ENCODE peak calls at places on chromosomes 16 and 17, in six cellular contexts. One of them, this sample, is unnamed.
A peak's percentile ranks its signal among the peaks of the same experiment; 100 is the strongest.

GRCh38 chr16:21277045-21277926 is 804 bp downstream of the CRYM start:
- ATAC-seq in A549: peak; percentile 32
- ATAC-seq in HepG2: peak; percentile 10
- ATAC-seq in right lobe of liver: no peak
- ATAC-seq in K562: peak; percentile 44
- ATAC-seq in heart left ventricle: peak; percentile 56
- ATAC-seq in this sample: no peak

GRCh38 chr17:76493505-76494167 is 7.6 kb downstream of the RHBDF2 start:
- ATAC-seq in heart left ventricle: no peak
- ATAC-seq in K562: no peak
- ATAC-seq in right lobe of liver: no peak
- ATAC-seq in HepG2: no peak
- ATAC-seq in A549: no peak
- ATAC-seq in this sample: no peak

GRCh38 chr16:88914750-88915368 is 48.4 kb upstream of the PABPN1L start:
- ATAC-seq in heart left ventricle: no peak
- ATAC-seq in A549: no peak
- ATAC-seq in right lobe of liver: no peak
- ATAC-seq in K562: no peak
- ATAC-seq in HepG2: no peak
- ATAC-seq in this sample: peak; percentile 28

GRCh38 chr16:70349783-70350182 is 3.1 kb downstream of the DDX19A start:
- ATAC-seq in A549: no peak
- ATAC-seq in heart left ventricle: no peak
- ATAC-seq in K562: no peak
- ATAC-seq in HepG2: no peak
- ATAC-seq in right lobe of liver: no peak
- ATAC-seq in this sample: no peak

GRCh38 chr17:80675451-80676095 is 130.9 kb downstream of the RPTOR start:
- ATAC-seq in right lobe of liver: no peak
- ATAC-seq in HepG2: no peak
- ATAC-seq in heart left ventricle: no peak
- ATAC-seq in K562: no peak
- ATAC-seq in A549: no peak
- ATAC-seq in this sample: no peak

GRCh38 chr17:32956240-32956970 is 28.5 kb downstream of the TMEM98 start:
- ATAC-seq in heart left ventricle: no peak
- ATAC-seq in HepG2: no peak
- ATAC-seq in A549: no peak
- ATAC-seq in right lobe of liver: no peak
- ATAC-seq in K562: peak; percentile 56
- ATAC-seq in this sample: no peak

GRCh38 chr16:58332997-58333700 is 38.3 kb upstream of the PRSS54 start:
- ATAC-seq in heart left ventricle: no peak
- ATAC-seq in right lobe of liver: no peak
- ATAC-seq in A549: peak; percentile 17
- ATAC-seq in K562: no peak
- ATAC-seq in HepG2: no peak
- ATAC-seq in this sample: no peak

GRCh38 chr16:17313085-17313611 is 157.6 kb downstream of the XYLT1 start:
- ATAC-seq in right lobe of liver: peak; percentile 33
- ATAC-seq in heart left ventricle: peak; percentile 66
- ATAC-seq in HepG2: no peak
- ATAC-seq in K562: no peak
- ATAC-seq in A549: no peak
- ATAC-seq in this sample: peak; percentile 90

GRCh38 chr16:84716740-84717139 is 16.9 kb downstream of the USP10 start:
- ATAC-seq in right lobe of liver: no peak
- ATAC-seq in heart left ventricle: no peak
- ATAC-seq in HepG2: no peak
- ATAC-seq in K562: no peak
- ATAC-seq in A549: no peak
- ATAC-seq in this sample: no peak

GRCh38 chr17:51734462-51734861 is 424.1 kb downstream of the CA10 start:
- ATAC-seq in HepG2: peak; percentile 66
- ATAC-seq in K562: no peak
- ATAC-seq in A549: no peak
- ATAC-seq in heart left ventricle: no peak
- ATAC-seq in right lobe of liver: peak; percentile 59
- ATAC-seq in this sample: no peak

GRCh38 chr16:49875812-49876715 is 20.2 kb upstream of the ZNF423 start:
- ATAC-seq in heart left ventricle: no peak
- ATAC-seq in A549: no peak
- ATAC-seq in right lobe of liver: no peak
- ATAC-seq in K562: no peak
- ATAC-seq in HepG2: peak; percentile 9
- ATAC-seq in this sample: no peak

GRCh38 chr17:73292031-73292531 is 19.7 kb downstream of the CDC42EP4 start:
- ATAC-seq in HepG2: no peak
- ATAC-seq in heart left ventricle: peak; percentile 74
- ATAC-seq in right lobe of liver: peak; percentile 68
- ATAC-seq in A549: peak; percentile 28
- ATAC-seq in K562: no peak
- ATAC-seq in this sample: peak; percentile 11

GRCh38 chr17:74812109-74812864 is 36.1 kb upstream of the NAT9 start:
- ATAC-seq in K562: no peak
- ATAC-seq in heart left ventricle: peak; percentile 88
- ATAC-seq in HepG2: no peak
- ATAC-seq in right lobe of liver: no peak
- ATAC-seq in A549: no peak
- ATAC-seq in this sample: peak; percentile 26

GRCh38 chr17:80175411-80175810 is 5.6 kb downstream of the CARD14 start:
- ATAC-seq in right lobe of liver: no peak
- ATAC-seq in HepG2: no peak
- ATAC-seq in heart left ventricle: no peak
- ATAC-seq in A549: peak; percentile 40
- ATAC-seq in K562: no peak
- ATAC-seq in this sample: no peak

GRCh38 chr16:49698416-49698815 is 157.5 kb downstream of the ZNF423 start:
- ATAC-seq in heart left ventricle: no peak
- ATAC-seq in HepG2: no peak
- ATAC-seq in right lobe of liver: no peak
- ATAC-seq in A549: no peak
- ATAC-seq in K562: peak; percentile 55
- ATAC-seq in this sample: no peak

GRCh38 chr17:2721603-2722002 is 10.0 kb upstream of the CLUH start:
- ATAC-seq in right lobe of liver: no peak
- ATAC-seq in A549: no peak
- ATAC-seq in HepG2: no peak
- ATAC-seq in K562: no peak
- ATAC-seq in heart left ventricle: no peak
- ATAC-seq in this sample: no peak

GRCh38 chr17:69539781-69540319 is 125.4 kb downstream of the MAP2K6 start:
- ATAC-seq in K562: no peak
- ATAC-seq in heart left ventricle: no peak
- ATAC-seq in HepG2: no peak
- ATAC-seq in A549: peak; percentile 85
- ATAC-seq in right lobe of liver: no peak
- ATAC-seq in this sample: no peak

GRCh38 chr17:34169501-34169900 is 85.6 kb upstream of the CCL2 start:
- ATAC-seq in A549: no peak
- ATAC-seq in heart left ventricle: no peak
- ATAC-seq in HepG2: no peak
- ATAC-seq in K562: no peak
- ATAC-seq in right lobe of liver: no peak
- ATAC-seq in this sample: no peak

GRCh38 chr16:28534542-28535373 is 4.0 kb downstream of the NUPR1 start:
- ATAC-seq in HepG2: no peak
- ATAC-seq in A549: no peak
- ATAC-seq in heart left ventricle: no peak
- ATAC-seq in right lobe of liver: peak; percentile 38
- ATAC-seq in K562: no peak
- ATAC-seq in this sample: peak; percentile 58

GRCh38 chr16:28543072-28543471 is 4.3 kb upstream of the NUPR1 start:
- ATAC-seq in K562: no peak
- ATAC-seq in heart left ventricle: no peak
- ATAC-seq in A549: no peak
- ATAC-seq in right lobe of liver: peak; percentile 16
- ATAC-seq in HepG2: no peak
- ATAC-seq in this sample: no peak

GRCh38 chr16:28537964-28538732 is 626 bp downstream of the NUPR1 start:
- ATAC-seq in HepG2: no peak
- ATAC-seq in A549: no peak
- ATAC-seq in right lobe of liver: peak; percentile 0
- ATAC-seq in heart left ventricle: no peak
- ATAC-seq in K562: no peak
- ATAC-seq in this sample: no peak

GRCh38 chr16:28537076-28537475 is 1.7 kb downstream of the NUPR1 start:
- ATAC-seq in heart left ventricle: no peak
- ATAC-seq in K562: no peak
- ATAC-seq in right lobe of liver: no peak
- ATAC-seq in A549: no peak
- ATAC-seq in HepG2: no peak
- ATAC-seq in this sample: no peak

DNA sequence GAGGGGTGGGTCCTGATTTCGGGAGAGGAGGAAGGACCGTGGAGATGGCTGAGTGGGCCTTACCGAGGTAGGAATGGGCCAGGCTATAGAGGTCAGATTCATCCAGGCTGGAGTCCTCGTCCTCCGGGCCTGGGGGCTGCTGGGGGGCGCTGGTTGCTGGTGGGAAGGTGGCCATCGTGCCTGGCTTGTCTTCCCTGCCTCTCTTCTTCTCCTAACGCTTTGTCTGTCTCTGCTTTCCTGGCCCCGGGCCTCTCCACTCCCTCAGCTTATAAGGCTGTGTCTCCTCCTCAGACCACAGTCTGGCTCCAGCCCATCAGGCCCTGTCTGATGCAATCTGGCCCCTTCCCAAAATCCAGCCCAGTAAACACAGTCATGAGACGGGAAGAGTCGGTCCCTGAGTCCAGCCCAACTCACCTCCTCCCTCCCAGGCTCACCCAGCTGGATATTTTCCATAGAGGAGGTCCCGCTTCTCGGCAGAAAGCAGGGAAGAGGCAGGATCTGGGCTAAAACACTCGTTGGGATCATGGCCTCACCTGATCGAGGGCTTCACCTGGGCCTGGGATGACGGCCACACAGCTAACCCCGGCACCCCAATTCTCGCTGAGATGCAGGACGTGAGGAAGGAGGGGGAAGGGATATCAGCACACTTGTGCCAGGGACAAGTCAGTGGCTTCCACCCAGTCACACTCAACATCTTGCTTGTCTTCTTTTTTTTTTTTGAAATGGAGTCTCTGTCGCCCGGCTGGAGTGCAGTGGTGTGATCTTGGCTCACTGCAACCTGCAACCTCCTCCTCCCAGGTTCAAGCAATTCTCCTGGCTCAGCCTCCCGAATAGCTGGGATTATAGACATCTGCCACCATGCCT is at the start of gene NUPR1:
- ATAC-seq in A549: peak; percentile 93
- ATAC-seq in right lobe of liver: peak; percentile 80
- ATAC-seq in K562: peak; percentile 71
- ATAC-seq in HepG2: peak; percentile 71
- ATAC-seq in heart left ventricle: peak; percentile 98
- ATAC-seq in this sample: peak; percentile 98
- TF ChIP-seq POLR2A in A549: no peak
- TF ChIP-seq POLR2A in right lobe of liver: peak; percentile 90
- TF ChIP-seq POLR2A in K562: no peak
- TF ChIP-seq POLR2A in HepG2: peak; percentile 56
- TF ChIP-seq POLR2A in heart left ventricle: peak; percentile 85
- TF ChIP-seq POLR2A in this sample: peak; percentile 66

GRCh38 chr17:45147581-45148182 is 593 bp upstream of the HEXIM1 start:
- ATAC-seq in K562: peak; percentile 34
- ATAC-seq in HepG2: peak; percentile 33
- ATAC-seq in heart left ventricle: peak; percentile 37
- ATAC-seq in right lobe of liver: peak; percentile 41
- ATAC-seq in A549: peak; percentile 35
- ATAC-seq in this sample: peak; percentile 41
- TF ChIP-seq POLR2A in K562: no peak
- TF ChIP-seq POLR2A in HepG2: peak; percentile 37
- TF ChIP-seq POLR2A in heart left ventricle: no peak
- TF ChIP-seq POLR2A in right lobe of liver: no peak
- TF ChIP-seq POLR2A in A549: no peak
- TF ChIP-seq POLR2A in this sample: peak; percentile 27

GRCh38 chr16:1275791-1276579 is 20.1 kb downstream of the TPSD1 start:
- ATAC-seq in A549: no peak
- ATAC-seq in K562: no peak
- ATAC-seq in right lobe of liver: no peak
- ATAC-seq in heart left ventricle: no peak
- ATAC-seq in HepG2: no peak
- ATAC-seq in this sample: no peak

GRCh38 chr16:1272453-1273198 is 16.8 kb downstream of the TPSD1 start:
- ATAC-seq in A549: no peak
- ATAC-seq in heart left ventricle: no peak
- ATAC-seq in K562: no peak
- ATAC-seq in right lobe of liver: peak; percentile 18
- ATAC-seq in HepG2: no peak
- ATAC-seq in this sample: no peak

GRCh38 chr16:1271380-1271749 is 15.5 kb downstream of the TPSD1 start:
- ATAC-seq in heart left ventricle: no peak
- ATAC-seq in right lobe of liver: no peak
- ATAC-seq in A549: no peak
- ATAC-seq in HepG2: no peak
- ATAC-seq in K562: no peak
- ATAC-seq in this sample: no peak

GRCh38 chr16:1276580-1276878 is 20.7 kb downstream of the TPSD1 start:
- ATAC-seq in right lobe of liver: no peak
- ATAC-seq in HepG2: no peak
- ATAC-seq in A549: no peak
- ATAC-seq in heart left ventricle: no peak
- ATAC-seq in K562: no peak
- ATAC-seq in this sample: no peak

DNA sequence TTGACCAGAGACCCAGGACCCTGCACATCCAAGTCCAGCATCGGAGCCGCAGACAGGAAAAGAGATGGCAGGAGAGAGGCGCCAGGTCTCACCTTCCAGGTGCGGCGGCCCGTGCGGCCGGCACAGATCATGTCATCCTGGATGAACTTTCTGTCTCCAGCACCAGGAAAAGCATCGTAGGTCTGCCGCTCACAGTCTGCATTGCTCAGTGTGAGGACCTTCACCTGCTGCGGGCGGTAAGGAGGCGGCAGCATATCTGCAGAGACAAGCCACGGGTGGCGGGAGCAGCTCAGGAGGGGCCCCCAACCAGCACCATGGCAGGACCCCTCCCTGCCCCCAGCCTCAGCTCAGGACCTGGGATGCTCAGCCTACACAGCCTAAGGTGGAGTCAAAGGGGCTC is 17.9 kb downstream of the TPSD1 start:
- ATAC-seq in right lobe of liver: no peak
- ATAC-seq in A549: no peak
- ATAC-seq in heart left ventricle: no peak
- ATAC-seq in HepG2: no peak
- ATAC-seq in K562: no peak
- ATAC-seq in this sample: no peak
- TF ChIP-seq POLR2A in right lobe of liver: no peak
- TF ChIP-seq POLR2A in A549: no peak
- TF ChIP-seq POLR2A in heart left ventricle: no peak
- TF ChIP-seq POLR2A in HepG2: no peak
- TF ChIP-seq POLR2A in K562: no peak
- TF ChIP-seq POLR2A in this sample: no peak

DNA sequence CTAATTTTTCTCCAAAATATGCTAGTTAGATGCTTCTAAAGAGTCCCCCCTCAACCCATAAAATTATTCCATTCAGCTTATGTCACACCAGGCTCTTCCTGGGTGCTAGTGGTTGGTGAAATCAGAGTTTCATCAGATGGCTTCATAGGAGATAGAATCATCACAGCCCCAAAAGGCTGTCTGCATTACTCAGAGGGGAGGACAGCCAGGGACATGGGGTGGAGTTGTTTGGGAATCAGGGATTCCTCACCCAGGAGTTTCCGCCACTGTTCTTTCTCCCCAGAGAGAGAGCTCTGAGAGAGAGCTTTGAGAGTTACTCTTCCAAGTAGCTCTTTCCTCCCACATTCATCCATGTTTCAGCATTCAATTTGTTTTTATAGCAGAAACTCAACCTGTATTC is 290 bp upstream of the KRT34 start:
- ATAC-seq in heart left ventricle: no peak
- ATAC-seq in A549: no peak
- ATAC-seq in K562: no peak
- ATAC-seq in HepG2: no peak
- ATAC-seq in right lobe of liver: no peak
- ATAC-seq in this sample: no peak
- TF ChIP-seq POLR2A in heart left ventricle: no peak
- TF ChIP-seq POLR2A in A549: no peak
- TF ChIP-seq POLR2A in K562: no peak
- TF ChIP-seq POLR2A in HepG2: no peak
- TF ChIP-seq POLR2A in right lobe of liver: no peak
- TF ChIP-seq POLR2A in this sample: no peak

This sample was measured in gastroesophageal sphincter.